ENCODE peak calls at places on chromosome 22, in nine cellular contexts. D, Q, P, W, S, Y, O, R and V are unnamed samples.

GRCh38 chr22:17199131-17199731 is 20.0 kb downstream of the ADA2 start:
- DNase-seq in O (peak; percentile 85), D (no peak), Q (peak; percentile 84), Y (no peak), P (peak; percentile 85), R (no peak), S (peak; percentile 80), W (no peak), V (no peak)

GRCh38 chr22:41598081-41598480 is 8.4 kb upstream of the PMM1 start:
- DNase-seq in O (no peak), P (no peak), Y (no peak), R (no peak), D (no peak), Q (peak; percentile 75), S (no peak), W (no peak), V (no peak)

GRCh38 chr22:37017356-37017755 is 1.9 kb downstream of the TST start:
- DNase-seq in Y (no peak), O (no peak), S (no peak), D (no peak), P (no peak), W (no peak), R (no peak), Q (no peak), V (no peak)

GRCh38 chr22:35888181-35888870 is 140.3 kb downstream of the RBFOX2 start:
- DNase-seq in Y (no peak), P (no peak), W (no peak), Q (no peak), S (no peak), D (no peak), O (no peak), R (no peak), V (no peak)

GRCh38 chr22:21457023-21457787 is 10.0 kb upstream of the TMEM191C start:
- DNase-seq in Y (no peak), R (no peak), D (peak; percentile 83), S (no peak), P (peak; percentile 54), O (peak; percentile 27), Q (no peak), W (peak; percentile 81), V (no peak)

GRCh38 chr22:47658182-47658581 is 895.7 kb downstream of the TBC1D22A start:
- DNase-seq in R (no peak), Y (no peak), O (peak; percentile 10), W (no peak), P (no peak), Q (no peak), D (no peak), S (no peak), V (no peak)

GRCh38 chr22:25403284-25403606 is 161.2 kb upstream of the GRK3 start:
- DNase-seq in Y (no peak), W (no peak), D (no peak), Q (no peak), O (no peak), R (no peak), S (no peak), P (no peak), V (no peak)

GRCh38 chr22:24905909-24906308 is 40.6 kb downstream of the LHFPL7 start:
- DNase-seq in O (no peak), Y (no peak), S (no peak), D (no peak), Q (no peak), W (no peak), P (no peak), R (no peak), V (no peak)

GRCh38 chr22:25120093-25120561 is 79.5 kb upstream of the CRYBB3 start:
- DNase-seq in R (no peak), S (peak; percentile 50), W (no peak), O (peak; percentile 42), P (peak; percentile 42), D (peak; percentile 49), Y (peak; percentile 69), Q (peak; percentile 14), V (no peak)

GRCh38 chr22:47627561-47628253 is 865.3 kb downstream of the TBC1D22A start:
- DNase-seq in S (no peak), D (no peak), P (no peak), Y (no peak), O (no peak), Q (no peak), W (no peak), R (no peak), V (no peak)

DNA sequence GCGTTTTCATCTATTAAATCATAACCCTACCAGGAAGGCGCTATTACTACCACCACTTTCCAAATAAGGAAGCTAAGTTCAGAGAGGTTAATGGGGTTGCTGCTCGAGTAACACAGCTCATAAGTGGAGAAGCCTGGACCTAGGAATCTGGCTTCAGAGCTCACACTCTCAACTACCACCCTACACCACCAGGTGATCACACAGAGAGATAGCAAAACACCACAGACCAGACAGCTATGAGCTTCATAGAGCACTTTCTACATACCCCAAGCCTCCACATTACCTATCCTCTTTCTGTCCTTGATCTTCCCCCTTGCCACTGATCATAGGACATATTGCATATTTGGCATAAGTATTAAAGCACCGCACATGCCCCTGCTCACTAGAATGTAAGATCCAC is 65.4 kb downstream of the TIMP3 start:
- DNase-seq in S (no peak), Y (no peak), D (no peak), R (no peak), P (no peak), Q (no peak), W (no peak), O (no peak), V (no peak)
- H3K27ac ChIP-seq in S (no peak overlapping the region), Y (no peak overlapping the region), D (no peak overlapping the region), R (no peak overlapping the region), P (no peak overlapping the region), Q (no peak overlapping the region), W (no peak overlapping the region), O (no peak overlapping the region), V (no peak overlapping the region)

DNA sequence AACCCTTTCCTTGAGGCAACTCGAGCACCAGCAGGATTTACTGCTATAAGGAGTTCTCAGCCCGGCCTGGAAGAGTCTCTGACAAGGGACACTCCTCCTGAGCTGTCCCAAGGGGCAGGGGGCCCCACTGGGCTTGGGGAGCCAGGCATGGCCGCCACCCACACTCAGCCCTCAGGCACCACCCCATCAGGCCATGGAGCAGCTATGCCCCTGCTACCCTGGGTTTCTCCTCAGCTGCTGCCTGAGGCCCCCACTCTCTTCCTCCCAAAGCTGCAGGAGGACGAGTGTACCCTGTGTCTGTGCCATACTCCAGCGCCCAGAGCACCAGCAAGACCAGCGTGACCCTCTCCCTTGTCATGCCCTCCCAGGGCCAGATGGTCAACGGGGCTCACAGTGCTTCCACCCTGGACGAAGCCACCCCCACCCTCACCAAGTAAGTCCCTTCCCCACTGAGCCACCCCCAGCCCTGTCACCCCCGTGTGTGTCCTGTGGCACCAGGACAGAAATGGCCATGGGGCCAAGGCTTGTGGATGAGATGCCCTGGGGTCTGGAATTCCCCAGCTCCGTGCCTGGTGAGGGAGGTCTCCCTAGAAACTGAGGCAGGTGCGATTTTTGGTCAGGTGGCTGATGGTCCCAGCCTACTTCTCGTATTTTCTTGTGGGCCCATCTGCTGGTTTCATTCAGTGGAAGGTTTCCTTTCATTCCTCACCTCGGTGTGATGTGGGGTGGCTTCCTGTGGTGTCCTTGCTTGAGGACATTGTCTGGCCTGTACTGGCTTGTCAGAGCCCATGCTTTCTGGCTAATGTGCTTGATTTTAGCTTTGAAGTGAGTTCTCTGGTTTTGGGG is 28.4 kb downstream of the TAB1 start:
- DNase-seq in P (peak; percentile 3), Y (peak; percentile 40), W (no peak), D (no peak), Q (no peak), O (peak; percentile 25), R (no peak), S (no peak), V (no peak)
- TF ChIP-seq CTCF in P (no peak), Y (no peak), W (no peak), D (no peak), Q (no peak), O (no peak), R (no peak), S (no peak), V (no peak)

DNA sequence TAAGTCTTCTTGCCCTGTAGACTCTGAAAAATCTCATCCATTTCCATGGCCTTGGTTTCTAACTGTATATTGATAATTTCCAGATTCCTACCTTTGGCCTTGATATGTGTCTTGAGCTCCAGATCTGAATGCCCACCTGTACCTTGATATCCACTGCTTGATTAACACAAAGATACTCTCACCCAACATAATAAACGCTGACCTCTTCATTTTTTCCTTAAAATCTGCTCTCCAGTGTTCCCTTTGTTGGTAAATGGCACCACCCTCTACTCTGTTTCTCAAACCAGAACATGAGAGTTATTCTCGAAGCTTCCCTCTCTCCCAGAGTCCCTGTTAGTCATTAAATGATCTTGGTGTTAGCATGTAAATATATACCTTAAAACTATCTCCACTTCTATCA is 13.4 kb downstream of the TUG1 start:
- DNase-seq in R (no peak), W (no peak), P (no peak), D (no peak), O (no peak), S (no peak), Y (no peak), Q (no peak), V (no peak)
- H3K9me3 ChIP-seq in R (no peaks in the 10 kb centered on the region), W (no peaks in the 10 kb centered on the region), P (peaks cover 12% of the 10 kb centered on the region), D (peaks cover 17% of the 10 kb centered on the region), O (no peaks in the 10 kb centered on the region), S (peaks cover 16% of the 10 kb centered on the region), Y (peaks cover 13% of the 10 kb centered on the region), Q (no peaks in the 10 kb centered on the region), V (peaks cover 89% of the 10 kb centered on the region)

DNA sequence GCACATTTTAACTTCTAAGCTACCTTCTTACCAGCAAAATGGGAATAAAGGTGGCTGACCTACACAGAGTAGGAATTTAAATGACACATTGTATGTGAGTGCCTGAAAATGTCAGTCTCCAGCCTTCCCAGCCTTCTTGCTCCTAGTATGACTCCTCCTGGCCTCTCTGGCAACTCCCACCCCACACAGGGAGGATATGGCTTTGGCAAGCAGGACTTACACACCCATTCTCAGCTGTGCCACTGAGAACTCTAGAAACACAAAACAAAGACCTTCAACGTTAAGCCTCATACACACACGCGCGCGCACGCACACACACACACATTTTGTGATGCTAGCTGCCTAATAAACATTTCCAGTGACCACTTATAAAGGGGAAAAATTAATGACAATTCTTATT is 65.8 kb downstream of the PACSIN2 start:
- DNase-seq in O (peak; percentile 23), D (peak; percentile 29), Y (no peak), S (peak; percentile 60), R (no peak), W (no peak), Q (peak; percentile 73), P (no peak), V (no peak)
- H3K27ac ChIP-seq in O (no peak overlapping the region), D (no peak overlapping the region), Y (no peak overlapping the region), S (no peak overlapping the region), R (no peak overlapping the region), W (no peak overlapping the region), Q (no peak overlapping the region), P (peak overlapping the region; percentile 78), V (no peak overlapping the region)

DNA sequence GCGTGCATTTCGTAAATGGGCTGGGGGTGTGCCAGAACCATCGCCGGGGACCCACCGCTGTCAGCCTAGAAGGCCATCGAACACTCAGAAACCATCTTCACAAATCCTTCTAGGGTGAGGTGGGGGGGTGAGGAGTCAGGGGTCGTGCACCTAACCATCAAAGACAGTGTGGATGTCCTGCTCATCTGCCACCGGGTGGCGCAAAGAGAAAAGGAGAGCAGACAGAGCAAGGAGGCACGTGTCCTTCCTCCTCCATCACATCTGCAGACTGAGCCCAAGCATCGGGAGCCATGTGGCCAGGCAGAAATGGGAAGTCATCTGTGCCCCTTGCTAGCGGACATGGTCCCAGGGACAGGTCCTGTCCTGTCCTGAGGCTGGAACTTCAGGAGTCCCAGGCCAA is 61.9 kb upstream of the NUP50 start:
- DNase-seq in Y (peak; percentile 53), R (peak; percentile 77), W (no peak), P (peak; percentile 69), Q (peak; percentile 83), D (peak; percentile 74), O (peak; percentile 85), S (peak; percentile 41), V (no peak)
- TF ChIP-seq CTCF in Y (peak; percentile 36), R (peak; percentile 83), W (peak; percentile 71), P (peak; percentile 59), Q (peak; percentile 75), D (peak; percentile 49), O (peak; percentile 70), S (peak; percentile 15), V (no peak)